ENCODE peak calls at places on chromosomes 7 and 10, in nine cellular contexts. J is SHP77 treated with DMSO at 0.1 percent for 48 hours; M is upper lobe of left lung; H is colonic mucosa; L is stimulated activated CD4-positive, alpha-beta T cell treated with anti-CD3 and anti-CD28 coated beads, Interleukin-2, amount 100 ng/mL, for 24 hours; C is skeletal muscle cell; K is GDM1; O is CD8-positive, alpha-beta T cell; P is ACHN. Q is an unnamed sample.

GRCh38 chr7:23011222-23011924 is 2.6 kb downstream of the HYCC1 start:
- DNase-seq in M (no peak), K (no peak), L (no peak), H (no peak), P (no peak), O (no peak), J (no peak), C (no peak), Q (no peak)

GRCh38 chr7:118946283-118946682 is 721.8 kb downstream of the ANKRD7 start:
- DNase-seq in K (no peak), H (no peak), C (no peak), J (no peak), M (no peak), O (no peak), L (no peak), P (no peak), Q (no peak)

GRCh38 chr10:118694848-118695247 is 59.9 kb downstream of the CACUL1 start:
- DNase-seq in L (no peak), C (no peak), J (no peak), H (no peak), O (no peak), M (no peak), P (no peak), K (no peak), Q (no peak)

GRCh38 chr7:134723904-134724303 is 55.5 kb upstream of the CALD1 start:
- DNase-seq in M (no peak), L (no peak), C (no peak), O (no peak), K (no peak), H (no peak), J (no peak), P (no peak), Q (no peak)

GRCh38 chr10:105044902-105045301 is 403.8 kb downstream of the SORCS3 start:
- DNase-seq in K (no peak), O (no peak), H (no peak), M (no peak), J (no peak), P (no peak), C (no peak), L (no peak), Q (no peak)

GRCh38 chr10:12503311-12503710 is 154.0 kb downstream of the CAMK1D start:
- DNase-seq in H (peak), C (no peak), M (no peak), K (no peak), P (no peak), L (no peak), J (peak), O (no peak), Q (peak)

GRCh38 chr10:110356628-110357245 is 52.0 kb upstream of the SMNDC1 start:
- DNase-seq in L (peak), H (peak), J (no peak), K (no peak), P (peak), M (no peak), O (peak), C (peak), Q (no peak)

GRCh38 chr7:51029586-51030230 is 247.0 kb upstream of the GRB10 start:
- DNase-seq in J (no peak), M (no peak), C (peak), H (no peak), K (no peak), L (no peak), O (no peak), P (no peak), Q (no peak)

GRCh38 chr7:77482015-77482414 is 55.1 kb upstream of the PTPN12 start:
- DNase-seq in P (no peak), L (no peak), H (peak), C (no peak), O (no peak), K (no peak), M (no peak), J (no peak), Q (peak)